ENCODE peak calls at places on chromosomes 3 and 15, in ten cellular contexts. O is transverse colon, W is sigmoid colon, Y is GM12892, G is H1, J is spleen, U is K562, R is suprapubic skin, D is prostate gland, C is HepG2. X is an unnamed sample.

GRCh38 chr3:55488398-55489055 is 1.4 kb upstream of the WNT5A start:
- DNase-seq in U (no peak), D (peak; percentile 53), R (peak; percentile 69), Y (no peak), G (peak; percentile 82), W (peak; percentile 89), O (peak; percentile 68), C (no peak), J (no peak), X (peak; percentile 61)

GRCh38 chr3:45884368-45885201 is 1.8 kb upstream of the CCR9 start:
- DNase-seq in O (no peak), J (no peak), G (no peak), R (no peak), U (no peak), W (no peak), D (no peak), C (no peak), Y (no peak), X (no peak)

GRCh38 chr15:87764461-87765236 is 491.9 kb downstream of the NTRK3 start:
- DNase-seq in G (no peak), Y (no peak), C (no peak), O (no peak), W (no peak), R (no peak), U (no peak), D (no peak), J (no peak), X (no peak)

GRCh38 chr15:52018693-52019393 is at the start of gene MAPK6:
- DNase-seq in W (peak; percentile 97), Y (peak; percentile 95), C (peak; percentile 80), G (peak; percentile 95), R (peak; percentile 95), O (peak; percentile 95), U (peak; percentile 97), D (peak; percentile 93), J (peak; percentile 98), X (peak; percentile 97)

GRCh38 chr3:62665627-62666433 is 209.4 kb downstream of the CADPS start:
- DNase-seq in U (peak; percentile 50), W (no peak), D (peak; percentile 41), O (peak; percentile 83), J (no peak), R (peak; percentile 73), Y (peak; percentile 3), C (peak; percentile 63), G (peak; percentile 96), X (peak; percentile 63)

GRCh38 chr3:168881804-168882203 is 781.7 kb downstream of the MECOM start:
- DNase-seq in R (no peak), U (no peak), Y (no peak), C (no peak), J (no peak), D (no peak), G (no peak), O (no peak), W (no peak), X (no peak)

GRCh38 chr3:168620854-168621253 is 525.1 kb upstream of the GOLIM4 start:
- DNase-seq in W (no peak), R (no peak), D (no peak), C (peak; percentile 41), O (peak; percentile 9), J (no peak), U (no peak), G (peak; percentile 73), Y (no peak), X (peak; percentile 33)

GRCh38 chr15:92448370-92448769 is 54.7 kb downstream of the ST8SIA2 start:
- DNase-seq in J (no peak), G (no peak), C (no peak), O (no peak), D (no peak), U (no peak), W (no peak), R (no peak), Y (no peak), X (no peak)

DNA sequence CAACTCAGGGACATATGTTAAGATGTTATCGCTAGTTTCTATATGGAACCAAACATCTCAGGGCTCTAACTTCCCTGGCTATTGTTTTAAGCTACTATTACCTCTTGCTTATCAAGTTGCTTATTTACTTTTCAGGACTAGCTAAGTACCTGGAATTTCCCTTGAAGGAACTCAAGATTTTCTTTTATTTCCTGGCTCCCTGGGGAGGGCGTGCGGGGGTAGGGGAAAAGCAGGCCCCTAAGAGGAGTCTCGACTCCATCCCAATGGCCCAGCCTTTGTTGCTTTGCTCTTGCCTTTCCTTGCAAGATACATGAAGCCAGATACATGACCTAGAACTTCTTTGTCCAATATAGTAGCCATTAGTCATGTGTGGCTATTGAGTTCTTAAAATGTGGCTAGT is 76.9 kb upstream of the STXBP5L start:
- DNase-seq in W (no peak), G (no peak), U (no peak), Y (no peak), O (no peak), R (no peak), C (no peak), J (no peak), D (no peak), X (no peak)
- TF ChIP-seq POLR2AphosphoS5 in W (no peak), G (no peak), U (no peak), Y (no peak), O (no peak), R (no peak), C (no peak), J (no peak), D (no peak), X (no peak)

GRCh38 chr3:196640501-196640968 is 1.0 kb downstream of the NRROS start:
- DNase-seq in O (no peak), C (no peak), D (no peak), W (no peak), J (no peak), R (no peak), G (no peak), U (no peak), Y (no peak), X (no peak)

GRCh38 chr3:196639517-196640500 is at the start of gene NRROS:
- DNase-seq in D (peak; percentile 29), G (peak; percentile 64), W (peak; percentile 83), Y (peak; percentile 71), O (peak; percentile 81), J (peak; percentile 95), C (no peak), U (peak; percentile 87), R (peak; percentile 80), X (peak; percentile 65)

GRCh38 chr3:196643761-196644160 is 4.3 kb downstream of the NRROS start:
- DNase-seq in Y (no peak), G (no peak), R (no peak), C (no peak), D (no peak), J (no peak), U (no peak), O (no peak), W (no peak), X (no peak)

GRCh38 chr3:196643201-196643749 is 3.8 kb downstream of the NRROS start:
- DNase-seq in G (no peak), C (no peak), W (peak; percentile 75), R (no peak), J (peak; percentile 94), O (peak; percentile 76), U (no peak), D (no peak), Y (peak; percentile 70), X (no peak)

DNA sequence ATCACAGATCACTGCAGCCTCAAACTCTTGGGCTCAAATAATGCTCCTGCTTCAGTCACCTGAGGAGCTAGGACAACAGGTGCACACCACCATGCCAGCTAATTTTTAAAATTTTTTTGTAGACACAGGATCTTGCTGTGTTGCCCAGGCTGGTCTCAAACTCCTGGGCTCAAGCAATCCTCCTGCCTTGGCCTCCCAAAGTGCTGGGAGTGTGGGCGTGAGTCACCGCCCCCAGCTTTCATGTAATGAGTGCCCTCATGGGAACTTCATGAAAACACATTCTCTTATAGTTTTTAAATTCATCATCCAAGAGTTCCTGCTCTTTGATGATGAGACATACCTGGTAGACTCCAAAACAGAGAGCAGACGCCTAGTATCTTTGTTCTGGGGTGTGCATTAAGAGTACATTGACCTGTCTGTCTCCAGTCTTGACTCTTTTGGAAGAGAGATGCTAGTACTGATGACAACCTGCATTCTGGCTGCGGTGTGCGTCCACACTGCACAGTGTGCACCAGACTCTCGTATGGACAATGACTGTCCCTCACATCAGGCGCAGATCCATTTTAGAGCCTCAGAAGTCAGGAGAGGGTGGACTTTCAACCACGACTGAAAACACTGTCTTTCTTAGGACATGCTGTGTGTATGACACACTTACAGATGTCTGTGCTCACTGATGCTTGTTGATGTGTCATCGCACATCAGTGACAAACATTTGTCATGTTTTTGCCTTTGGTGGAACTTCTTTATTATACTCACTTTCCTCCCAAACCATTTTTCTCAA is 2.0 kb downstream of the NRROS start:
- DNase-seq in W (no peak), G (no peak), O (no peak), R (no peak), Y (no peak), U (no peak), D (no peak), J (no peak), C (no peak), X (no peak)
- TF ChIP-seq POLR2A in W (no peak), G (no peak), O (no peak), R (no peak), Y (peak; percentile 40), U (no peak), D (no peak), J (no peak), C (no peak), X (no peak)

GRCh38 chr15:70109982-70110381 is 12.3 kb upstream of the TLE3 start:
- DNase-seq in D (no peak), R (no peak), O (no peak), W (no peak), J (no peak), G (no peak), Y (no peak), U (no peak), C (no peak), X (no peak)

GRCh38 chr15:70113304-70113700 is 15.6 kb upstream of the TLE3 start:
- DNase-seq in R (no peak), U (no peak), G (no peak), W (peak; percentile 79), C (no peak), Y (no peak), O (peak; percentile 38), J (peak; percentile 91), D (no peak), X (peak; percentile 36)

GRCh38 chr15:70109522-70109921 is 11.8 kb upstream of the TLE3 start:
- DNase-seq in W (no peak), Y (no peak), D (no peak), R (no peak), G (no peak), U (no peak), J (no peak), O (no peak), C (no peak), X (no peak)

GRCh38 chr15:70112018-70112395 is 14.3 kb upstream of the TLE3 start:
- DNase-seq in W (no peak), G (no peak), D (no peak), C (no peak), O (no peak), R (no peak), Y (no peak), J (no peak), U (peak; percentile 45), X (no peak)

DNA sequence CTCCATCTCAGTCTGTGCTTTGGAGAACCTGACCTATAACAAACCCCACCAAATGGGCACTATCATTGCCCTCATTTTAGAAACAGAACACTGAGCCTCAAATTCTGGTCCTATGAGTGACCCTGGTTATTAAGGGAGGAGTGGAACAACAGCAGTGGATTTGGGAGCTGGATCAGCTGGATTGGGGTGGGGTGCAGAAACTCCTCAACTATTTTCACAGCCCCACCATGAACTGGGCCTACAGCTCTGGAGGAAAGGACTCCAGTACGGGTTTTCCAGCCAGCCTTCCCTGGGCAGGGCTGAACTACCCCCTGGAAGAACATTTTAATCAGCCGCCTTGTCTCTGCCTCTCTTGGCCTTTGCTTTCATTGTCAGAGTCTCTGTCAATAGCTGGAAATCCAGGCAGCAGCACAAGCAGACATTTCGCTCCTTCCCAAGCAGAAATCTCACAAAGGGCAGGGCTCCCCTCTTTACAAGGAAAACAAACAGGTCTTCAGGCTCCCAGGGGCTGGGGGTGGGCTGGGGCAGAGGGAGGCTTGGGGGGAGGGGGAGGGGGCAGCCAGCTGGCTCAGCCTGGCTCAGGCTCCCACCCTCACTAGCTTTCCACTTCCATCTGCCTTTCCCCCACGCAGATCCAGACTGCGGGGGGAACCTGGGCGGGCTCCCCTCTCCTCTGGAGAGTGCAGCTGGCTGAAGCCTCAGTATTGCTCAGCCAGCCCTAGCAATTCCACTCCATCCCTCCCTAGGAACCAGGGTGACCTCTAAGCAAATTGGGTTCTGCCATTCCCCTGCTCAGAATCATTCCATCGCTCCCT is 13.7 kb upstream of the TLE3 start:
- DNase-seq in D (peak; percentile 75), G (peak; percentile 86), C (no peak), J (no peak), O (peak; percentile 76), Y (no peak), W (peak; percentile 91), R (no peak), U (peak; percentile 83), X (peak; percentile 53)
- TF ChIP-seq POLR2AphosphoS5 in D (peak; percentile 90), G (no peak), C (no peak), J (no peak), O (peak; percentile 38), Y (no peak), W (peak; percentile 76), R (no peak), U (no peak), X (peak; percentile 43)

GRCh38 chr15:58331562-58331902 is 100.3 kb upstream of the LIPC start:
- DNase-seq in W (no peak), C (peak; percentile 32), U (no peak), G (no peak), J (no peak), R (no peak), D (no peak), O (no peak), Y (no peak), X (no peak)

GRCh38 chr15:58330468-58330793 is 101.4 kb upstream of the LIPC start:
- DNase-seq in R (peak; percentile 58), U (no peak), W (no peak), J (no peak), D (no peak), G (no peak), C (no peak), Y (no peak), O (no peak), X (no peak)

GRCh38 chr15:58330836-58331561 is 100.8 kb upstream of the LIPC start:
- DNase-seq in D (no peak), C (peak; percentile 6), O (no peak), J (no peak), Y (no peak), R (peak; percentile 59), U (peak; percentile 44), W (no peak), G (no peak), X (no peak)

GRCh38 chr15:58332676-58333400 is 99.0 kb upstream of the LIPC start:
- DNase-seq in D (peak; percentile 62), O (no peak), J (no peak), Y (no peak), C (peak; percentile 77), R (no peak), G (no peak), W (no peak), U (peak; percentile 65), X (no peak)

DNA sequence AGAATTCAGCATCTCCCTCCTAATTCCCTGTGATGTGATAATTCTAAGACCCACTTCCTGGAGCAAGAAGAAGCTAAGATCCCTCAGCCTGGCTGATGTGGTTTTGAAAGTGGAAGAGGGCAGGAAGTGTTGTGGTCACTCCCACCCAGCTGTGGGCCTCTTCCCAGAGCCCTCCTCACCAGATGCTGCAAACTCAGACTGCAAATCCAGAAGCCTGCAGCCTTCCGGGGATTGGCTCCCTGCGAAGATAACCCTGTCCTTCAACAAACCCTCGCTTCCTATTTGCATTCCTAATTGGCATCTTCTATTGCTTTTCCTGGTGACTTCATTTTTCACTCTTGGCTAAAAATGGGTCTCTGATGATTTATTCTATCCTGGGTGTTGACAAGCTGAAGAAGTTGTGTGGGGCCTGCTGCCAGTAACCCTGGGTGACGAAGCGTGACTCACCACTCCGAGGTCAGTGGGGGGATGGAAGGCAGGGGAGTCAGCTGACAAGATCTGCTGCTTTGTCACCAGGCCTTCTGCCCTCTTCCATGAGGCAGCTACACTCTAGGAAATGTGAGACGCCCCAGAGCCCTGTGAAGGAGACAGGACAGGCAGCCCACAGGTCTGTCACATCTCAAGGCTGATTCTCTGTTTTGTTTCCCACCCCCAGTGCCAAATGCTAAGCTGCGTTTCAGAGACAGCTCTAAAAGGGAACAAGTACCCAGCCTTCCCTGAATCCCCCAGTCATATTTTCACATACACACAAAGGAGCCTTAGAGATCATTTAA is 99.7 kb upstream of the LIPC start:
- DNase-seq in G (no peak), O (peak; percentile 86), J (peak; percentile 92), W (peak; percentile 98), R (peak; percentile 97), Y (no peak), D (peak; percentile 95), U (peak; percentile 98), C (peak; percentile 92), X (peak; percentile 80)
- TF ChIP-seq POLR2A in G (no peak), O (no peak), J (no peak), W (no peak), R (no peak), Y (peak; percentile 90), D (peak; percentile 42), U (peak; percentile 92), C (peak; percentile 91), X (no peak)